ENCODE peak calls at places on chromosomes 4 and X, in seven cellular contexts. One of them, this sample, is unnamed.

GRCh38 chrX:105013719-105014118 is 206.8 kb downstream of the TEX13A start:
- DNase-seq in AG20443: no peak
- DNase-seq in stimulated activated CD4-positive, alpha-beta T cell treated with anti-CD3 and anti-CD28 coated beads, Interleukin-4, amount 100 ng/mL, for 48 hours: no peak
- DNase-seq in MCF 10A: no peak
- DNase-seq in activated naive CD4-positive, alpha-beta T cell treated with Interleukin-2 at 50 U/mL for 16 hours: no peak
- DNase-seq in activated CD4-positive, CD25-positive, alpha-beta regulatory T cell: no peak
- DNase-seq in iris pigment epithelial cell: no peak
- DNase-seq in this sample: no peak

GRCh38 chr4:184950117-184950830 is 68.0 kb upstream of the HELT start:
- DNase-seq in AG20443: no peak
- DNase-seq in stimulated activated CD4-positive, alpha-beta T cell treated with anti-CD3 and anti-CD28 coated beads, Interleukin-4, amount 100 ng/mL, for 48 hours: no peak
- DNase-seq in MCF 10A: no peak
- DNase-seq in activated naive CD4-positive, alpha-beta T cell treated with Interleukin-2 at 50 U/mL for 16 hours: no peak
- DNase-seq in activated CD4-positive, CD25-positive, alpha-beta regulatory T cell: no peak
- DNase-seq in iris pigment epithelial cell: no peak
- DNase-seq in this sample: peak

GRCh38 chrX:2485789-2486345 is 14.9 kb downstream of the DHRSX start:
- DNase-seq in AG20443: no peak
- DNase-seq in stimulated activated CD4-positive, alpha-beta T cell treated with anti-CD3 and anti-CD28 coated beads, Interleukin-4, amount 100 ng/mL, for 48 hours: no peak
- DNase-seq in MCF 10A: no peak
- DNase-seq in activated naive CD4-positive, alpha-beta T cell treated with Interleukin-2 at 50 U/mL for 16 hours: no peak
- DNase-seq in activated CD4-positive, CD25-positive, alpha-beta regulatory T cell: no peak
- DNase-seq in iris pigment epithelial cell: no peak
- DNase-seq in this sample: no peak

GRCh38 chr4:154781126-154781982 is at the start of gene RBM46:
- DNase-seq in AG20443: peak
- DNase-seq in stimulated activated CD4-positive, alpha-beta T cell treated with anti-CD3 and anti-CD28 coated beads, Interleukin-4, amount 100 ng/mL, for 48 hours: no peak
- DNase-seq in MCF 10A: no peak
- DNase-seq in activated naive CD4-positive, alpha-beta T cell treated with Interleukin-2 at 50 U/mL for 16 hours: no peak
- DNase-seq in activated CD4-positive, CD25-positive, alpha-beta regulatory T cell: no peak
- DNase-seq in iris pigment epithelial cell: no peak
- DNase-seq in this sample: no peak

GRCh38 chr4:157265281-157265680 is 44.8 kb downstream of the GRIA2 start:
- DNase-seq in AG20443: no peak
- DNase-seq in stimulated activated CD4-positive, alpha-beta T cell treated with anti-CD3 and anti-CD28 coated beads, Interleukin-4, amount 100 ng/mL, for 48 hours: no peak
- DNase-seq in MCF 10A: peak
- DNase-seq in activated naive CD4-positive, alpha-beta T cell treated with Interleukin-2 at 50 U/mL for 16 hours: no peak
- DNase-seq in activated CD4-positive, CD25-positive, alpha-beta regulatory T cell: no peak
- DNase-seq in iris pigment epithelial cell: peak
- DNase-seq in this sample: no peak

GRCh38 chrX:42597481-42597880 is 180.5 kb downstream of the PPP1R2C start:
- DNase-seq in AG20443: no peak
- DNase-seq in stimulated activated CD4-positive, alpha-beta T cell treated with anti-CD3 and anti-CD28 coated beads, Interleukin-4, amount 100 ng/mL, for 48 hours: no peak
- DNase-seq in MCF 10A: no peak
- DNase-seq in activated naive CD4-positive, alpha-beta T cell treated with Interleukin-2 at 50 U/mL for 16 hours: no peak
- DNase-seq in activated CD4-positive, CD25-positive, alpha-beta regulatory T cell: no peak
- DNase-seq in iris pigment epithelial cell: no peak
- DNase-seq in this sample: no peak

GRCh38 chr4:112167790-112168189 is 22.5 kb downstream of the FAM241A start:
- DNase-seq in AG20443: no peak
- DNase-seq in stimulated activated CD4-positive, alpha-beta T cell treated with anti-CD3 and anti-CD28 coated beads, Interleukin-4, amount 100 ng/mL, for 48 hours: no peak
- DNase-seq in MCF 10A: no peak
- DNase-seq in activated naive CD4-positive, alpha-beta T cell treated with Interleukin-2 at 50 U/mL for 16 hours: peak
- DNase-seq in activated CD4-positive, CD25-positive, alpha-beta regulatory T cell: no peak
- DNase-seq in iris pigment epithelial cell: peak
- DNase-seq in this sample: no peak

GRCh38 chrX:74788545-74789086 is 136.6 kb downstream of the NEXMIF start:
- DNase-seq in AG20443: no peak
- DNase-seq in stimulated activated CD4-positive, alpha-beta T cell treated with anti-CD3 and anti-CD28 coated beads, Interleukin-4, amount 100 ng/mL, for 48 hours: no peak
- DNase-seq in MCF 10A: peak
- DNase-seq in activated naive CD4-positive, alpha-beta T cell treated with Interleukin-2 at 50 U/mL for 16 hours: no peak
- DNase-seq in activated CD4-positive, CD25-positive, alpha-beta regulatory T cell: no peak
- DNase-seq in iris pigment epithelial cell: no peak
- DNase-seq in this sample: no peak

GRCh38 chrX:135411893-135412292 is 9.9 kb upstream of the SMIM10L2A start:
- DNase-seq in AG20443: no peak
- DNase-seq in stimulated activated CD4-positive, alpha-beta T cell treated with anti-CD3 and anti-CD28 coated beads, Interleukin-4, amount 100 ng/mL, for 48 hours: no peak
- DNase-seq in MCF 10A: peak
- DNase-seq in activated naive CD4-positive, alpha-beta T cell treated with Interleukin-2 at 50 U/mL for 16 hours: no peak
- DNase-seq in activated CD4-positive, CD25-positive, alpha-beta regulatory T cell: no peak
- DNase-seq in iris pigment epithelial cell: peak
- DNase-seq in this sample: no peak

GRCh38 chrX:39202641-39203040 is 401.4 kb downstream of the MID1IP1 start:
- DNase-seq in AG20443: no peak
- DNase-seq in stimulated activated CD4-positive, alpha-beta T cell treated with anti-CD3 and anti-CD28 coated beads, Interleukin-4, amount 100 ng/mL, for 48 hours: no peak
- DNase-seq in MCF 10A: no peak
- DNase-seq in activated naive CD4-positive, alpha-beta T cell treated with Interleukin-2 at 50 U/mL for 16 hours: no peak
- DNase-seq in activated CD4-positive, CD25-positive, alpha-beta regulatory T cell: no peak
- DNase-seq in iris pigment epithelial cell: no peak
- DNase-seq in this sample: no peak

GRCh38 chrX:15686818-15687685 is 22.4 kb upstream of the CLTRN start:
- DNase-seq in AG20443: peak
- DNase-seq in stimulated activated CD4-positive, alpha-beta T cell treated with anti-CD3 and anti-CD28 coated beads, Interleukin-4, amount 100 ng/mL, for 48 hours: no peak
- DNase-seq in MCF 10A: peak
- DNase-seq in activated naive CD4-positive, alpha-beta T cell treated with Interleukin-2 at 50 U/mL for 16 hours: peak
- DNase-seq in activated CD4-positive, CD25-positive, alpha-beta regulatory T cell: peak
- DNase-seq in iris pigment epithelial cell: peak
- DNase-seq in this sample: no peak

GRCh38 chrX:29913647-29914046 is 301.7 kb upstream of the MAGEB2 start:
- DNase-seq in AG20443: no peak
- DNase-seq in stimulated activated CD4-positive, alpha-beta T cell treated with anti-CD3 and anti-CD28 coated beads, Interleukin-4, amount 100 ng/mL, for 48 hours: no peak
- DNase-seq in MCF 10A: no peak
- DNase-seq in activated naive CD4-positive, alpha-beta T cell treated with Interleukin-2 at 50 U/mL for 16 hours: no peak
- DNase-seq in activated CD4-positive, CD25-positive, alpha-beta regulatory T cell: no peak
- DNase-seq in iris pigment epithelial cell: peak
- DNase-seq in this sample: no peak

GRCh38 chrX:19625612-19626011 is 110.3 kb upstream of the MAP3K15 start:
- DNase-seq in AG20443: no peak
- DNase-seq in stimulated activated CD4-positive, alpha-beta T cell treated with anti-CD3 and anti-CD28 coated beads, Interleukin-4, amount 100 ng/mL, for 48 hours: no peak
- DNase-seq in MCF 10A: peak
- DNase-seq in activated naive CD4-positive, alpha-beta T cell treated with Interleukin-2 at 50 U/mL for 16 hours: peak
- DNase-seq in activated CD4-positive, CD25-positive, alpha-beta regulatory T cell: peak
- DNase-seq in iris pigment epithelial cell: peak
- DNase-seq in this sample: no peak

GRCh38 chr4:6298852-6299251 is 29.2 kb downstream of the WFS1 start:
- DNase-seq in AG20443: no peak
- DNase-seq in stimulated activated CD4-positive, alpha-beta T cell treated with anti-CD3 and anti-CD28 coated beads, Interleukin-4, amount 100 ng/mL, for 48 hours: no peak
- DNase-seq in MCF 10A: no peak
- DNase-seq in activated naive CD4-positive, alpha-beta T cell treated with Interleukin-2 at 50 U/mL for 16 hours: no peak
- DNase-seq in activated CD4-positive, CD25-positive, alpha-beta regulatory T cell: no peak
- DNase-seq in iris pigment epithelial cell: no peak
- DNase-seq in this sample: no peak

GRCh38 chr4:44415251-44415650 is 33.4 kb downstream of the KCTD8 start:
- DNase-seq in AG20443: no peak
- DNase-seq in stimulated activated CD4-positive, alpha-beta T cell treated with anti-CD3 and anti-CD28 coated beads, Interleukin-4, amount 100 ng/mL, for 48 hours: no peak
- DNase-seq in MCF 10A: no peak
- DNase-seq in activated naive CD4-positive, alpha-beta T cell treated with Interleukin-2 at 50 U/mL for 16 hours: no peak
- DNase-seq in activated CD4-positive, CD25-positive, alpha-beta regulatory T cell: no peak
- DNase-seq in iris pigment epithelial cell: no peak
- DNase-seq in this sample: no peak

GRCh38 chr4:175874290-175874689 is 62.2 kb upstream of the GPM6A start:
- DNase-seq in AG20443: no peak
- DNase-seq in stimulated activated CD4-positive, alpha-beta T cell treated with anti-CD3 and anti-CD28 coated beads, Interleukin-4, amount 100 ng/mL, for 48 hours: no peak
- DNase-seq in MCF 10A: peak
- DNase-seq in activated naive CD4-positive, alpha-beta T cell treated with Interleukin-2 at 50 U/mL for 16 hours: no peak
- DNase-seq in activated CD4-positive, CD25-positive, alpha-beta regulatory T cell: no peak
- DNase-seq in iris pigment epithelial cell: no peak
- DNase-seq in this sample: no peak

GRCh38 chr4:186473933-186474332 is 81.4 kb downstream of the MTNR1A start:
- DNase-seq in AG20443: no peak
- DNase-seq in stimulated activated CD4-positive, alpha-beta T cell treated with anti-CD3 and anti-CD28 coated beads, Interleukin-4, amount 100 ng/mL, for 48 hours: no peak
- DNase-seq in MCF 10A: no peak
- DNase-seq in activated naive CD4-positive, alpha-beta T cell treated with Interleukin-2 at 50 U/mL for 16 hours: no peak
- DNase-seq in activated CD4-positive, CD25-positive, alpha-beta regulatory T cell: no peak
- DNase-seq in iris pigment epithelial cell: no peak
- DNase-seq in this sample: no peak

GRCh38 chrX:132480581-132481203 is 8.1 kb downstream of the MBNL3 start:
- DNase-seq in AG20443: peak
- DNase-seq in stimulated activated CD4-positive, alpha-beta T cell treated with anti-CD3 and anti-CD28 coated beads, Interleukin-4, amount 100 ng/mL, for 48 hours: no peak
- DNase-seq in MCF 10A: peak
- DNase-seq in activated naive CD4-positive, alpha-beta T cell treated with Interleukin-2 at 50 U/mL for 16 hours: peak
- DNase-seq in activated CD4-positive, CD25-positive, alpha-beta regulatory T cell: no peak
- DNase-seq in iris pigment epithelial cell: peak
- DNase-seq in this sample: peak

GRCh38 chr4:81786770-81787169 is 315.1 kb upstream of the RASGEF1B start:
- DNase-seq in AG20443: no peak
- DNase-seq in stimulated activated CD4-positive, alpha-beta T cell treated with anti-CD3 and anti-CD28 coated beads, Interleukin-4, amount 100 ng/mL, for 48 hours: no peak
- DNase-seq in MCF 10A: no peak
- DNase-seq in activated naive CD4-positive, alpha-beta T cell treated with Interleukin-2 at 50 U/mL for 16 hours: no peak
- DNase-seq in activated CD4-positive, CD25-positive, alpha-beta regulatory T cell: no peak
- DNase-seq in iris pigment epithelial cell: no peak
- DNase-seq in this sample: no peak

GRCh38 chr4:89308161-89308500 is 531 bp upstream of the GPRIN3 start:
- DNase-seq in AG20443: no peak
- DNase-seq in stimulated activated CD4-positive, alpha-beta T cell treated with anti-CD3 and anti-CD28 coated beads, Interleukin-4, amount 100 ng/mL, for 48 hours: no peak
- DNase-seq in MCF 10A: no peak
- DNase-seq in activated naive CD4-positive, alpha-beta T cell treated with Interleukin-2 at 50 U/mL for 16 hours: no peak
- DNase-seq in activated CD4-positive, CD25-positive, alpha-beta regulatory T cell: no peak
- DNase-seq in iris pigment epithelial cell: peak
- DNase-seq in this sample: no peak

GRCh38 chrX:51496501-51497291 is at the start of gene NUDT11:
- DNase-seq in AG20443: peak
- DNase-seq in stimulated activated CD4-positive, alpha-beta T cell treated with anti-CD3 and anti-CD28 coated beads, Interleukin-4, amount 100 ng/mL, for 48 hours: peak
- DNase-seq in MCF 10A: no peak
- DNase-seq in activated naive CD4-positive, alpha-beta T cell treated with Interleukin-2 at 50 U/mL for 16 hours: peak
- DNase-seq in activated CD4-positive, CD25-positive, alpha-beta regulatory T cell: no peak
- DNase-seq in iris pigment epithelial cell: peak
- DNase-seq in this sample: peak

GRCh38 chrX:115531818-115532403 is 29.1 kb upstream of the PLS3 start:
- DNase-seq in AG20443: peak
- DNase-seq in stimulated activated CD4-positive, alpha-beta T cell treated with anti-CD3 and anti-CD28 coated beads, Interleukin-4, amount 100 ng/mL, for 48 hours: no peak
- DNase-seq in MCF 10A: peak
- DNase-seq in activated naive CD4-positive, alpha-beta T cell treated with Interleukin-2 at 50 U/mL for 16 hours: no peak
- DNase-seq in activated CD4-positive, CD25-positive, alpha-beta regulatory T cell: no peak
- DNase-seq in iris pigment epithelial cell: peak
- DNase-seq in this sample: no peak

GRCh38 chr4:46124773-46125172 is 919 bp upstream of the GABRG1 start:
- DNase-seq in AG20443: no peak
- DNase-seq in stimulated activated CD4-positive, alpha-beta T cell treated with anti-CD3 and anti-CD28 coated beads, Interleukin-4, amount 100 ng/mL, for 48 hours: no peak
- DNase-seq in MCF 10A: no peak
- DNase-seq in activated naive CD4-positive, alpha-beta T cell treated with Interleukin-2 at 50 U/mL for 16 hours: no peak
- DNase-seq in activated CD4-positive, CD25-positive, alpha-beta regulatory T cell: no peak
- DNase-seq in iris pigment epithelial cell: no peak
- DNase-seq in this sample: no peak

GRCh38 chrX:16212024-16212423 is 44.7 kb downstream of the MAGEB17 start:
- DNase-seq in AG20443: no peak
- DNase-seq in stimulated activated CD4-positive, alpha-beta T cell treated with anti-CD3 and anti-CD28 coated beads, Interleukin-4, amount 100 ng/mL, for 48 hours: no peak
- DNase-seq in MCF 10A: peak
- DNase-seq in activated naive CD4-positive, alpha-beta T cell treated with Interleukin-2 at 50 U/mL for 16 hours: no peak
- DNase-seq in activated CD4-positive, CD25-positive, alpha-beta regulatory T cell: no peak
- DNase-seq in iris pigment epithelial cell: peak
- DNase-seq in this sample: no peak

GRCh38 chrX:47564438-47565085 is 3.6 kb downstream of the ARAF start:
- DNase-seq in AG20443: no peak
- DNase-seq in stimulated activated CD4-positive, alpha-beta T cell treated with anti-CD3 and anti-CD28 coated beads, Interleukin-4, amount 100 ng/mL, for 48 hours: no peak
- DNase-seq in MCF 10A: no peak
- DNase-seq in activated naive CD4-positive, alpha-beta T cell treated with Interleukin-2 at 50 U/mL for 16 hours: no peak
- DNase-seq in activated CD4-positive, CD25-positive, alpha-beta regulatory T cell: no peak
- DNase-seq in iris pigment epithelial cell: peak
- DNase-seq in this sample: no peak

GRCh38 chr4:166144607-166145006 is 271.6 kb downstream of the TLL1 start:
- DNase-seq in AG20443: no peak
- DNase-seq in stimulated activated CD4-positive, alpha-beta T cell treated with anti-CD3 and anti-CD28 coated beads, Interleukin-4, amount 100 ng/mL, for 48 hours: no peak
- DNase-seq in MCF 10A: no peak
- DNase-seq in activated naive CD4-positive, alpha-beta T cell treated with Interleukin-2 at 50 U/mL for 16 hours: no peak
- DNase-seq in activated CD4-positive, CD25-positive, alpha-beta regulatory T cell: no peak
- DNase-seq in iris pigment epithelial cell: peak
- DNase-seq in this sample: no peak

GRCh38 chr4:8291036-8291682 is 21.6 kb downstream of the HTRA3 start:
- DNase-seq in AG20443: no peak
- DNase-seq in stimulated activated CD4-positive, alpha-beta T cell treated with anti-CD3 and anti-CD28 coated beads, Interleukin-4, amount 100 ng/mL, for 48 hours: no peak
- DNase-seq in MCF 10A: no peak
- DNase-seq in activated naive CD4-positive, alpha-beta T cell treated with Interleukin-2 at 50 U/mL for 16 hours: no peak
- DNase-seq in activated CD4-positive, CD25-positive, alpha-beta regulatory T cell: no peak
- DNase-seq in iris pigment epithelial cell: no peak
- DNase-seq in this sample: peak

GRCh38 chr4:150178161-150178560 is 99.9 kb downstream of the DCLK2 start:
- DNase-seq in AG20443: no peak
- DNase-seq in stimulated activated CD4-positive, alpha-beta T cell treated with anti-CD3 and anti-CD28 coated beads, Interleukin-4, amount 100 ng/mL, for 48 hours: no peak
- DNase-seq in MCF 10A: no peak
- DNase-seq in activated naive CD4-positive, alpha-beta T cell treated with Interleukin-2 at 50 U/mL for 16 hours: no peak
- DNase-seq in activated CD4-positive, CD25-positive, alpha-beta regulatory T cell: no peak
- DNase-seq in iris pigment epithelial cell: peak
- DNase-seq in this sample: no peak

GRCh38 chr4:122749704-122750454 is 17.4 kb downstream of the BBS12 start:
- DNase-seq in AG20443: no peak
- DNase-seq in stimulated activated CD4-positive, alpha-beta T cell treated with anti-CD3 and anti-CD28 coated beads, Interleukin-4, amount 100 ng/mL, for 48 hours: no peak
- DNase-seq in MCF 10A: no peak
- DNase-seq in activated naive CD4-positive, alpha-beta T cell treated with Interleukin-2 at 50 U/mL for 16 hours: no peak
- DNase-seq in activated CD4-positive, CD25-positive, alpha-beta regulatory T cell: no peak
- DNase-seq in iris pigment epithelial cell: no peak
- DNase-seq in this sample: no peak

GRCh38 chr4:111854494-111855087 is 290.7 kb upstream of the FAM241A start:
- DNase-seq in AG20443: peak
- DNase-seq in stimulated activated CD4-positive, alpha-beta T cell treated with anti-CD3 and anti-CD28 coated beads, Interleukin-4, amount 100 ng/mL, for 48 hours: no peak
- DNase-seq in MCF 10A: peak
- DNase-seq in activated naive CD4-positive, alpha-beta T cell treated with Interleukin-2 at 50 U/mL for 16 hours: no peak
- DNase-seq in activated CD4-positive, CD25-positive, alpha-beta regulatory T cell: no peak
- DNase-seq in iris pigment epithelial cell: peak
- DNase-seq in this sample: no peak

GRCh38 chr4:5168891-5169290 is 117.6 kb downstream of the STK32B start:
- DNase-seq in AG20443: no peak
- DNase-seq in stimulated activated CD4-positive, alpha-beta T cell treated with anti-CD3 and anti-CD28 coated beads, Interleukin-4, amount 100 ng/mL, for 48 hours: no peak
- DNase-seq in MCF 10A: no peak
- DNase-seq in activated naive CD4-positive, alpha-beta T cell treated with Interleukin-2 at 50 U/mL for 16 hours: no peak
- DNase-seq in activated CD4-positive, CD25-positive, alpha-beta regulatory T cell: no peak
- DNase-seq in iris pigment epithelial cell: no peak
- DNase-seq in this sample: no peak

GRCh38 chr4:154529737-154530136 is 20.5 kb downstream of the PLRG1 start:
- DNase-seq in AG20443: no peak
- DNase-seq in stimulated activated CD4-positive, alpha-beta T cell treated with anti-CD3 and anti-CD28 coated beads, Interleukin-4, amount 100 ng/mL, for 48 hours: no peak
- DNase-seq in MCF 10A: peak
- DNase-seq in activated naive CD4-positive, alpha-beta T cell treated with Interleukin-2 at 50 U/mL for 16 hours: no peak
- DNase-seq in activated CD4-positive, CD25-positive, alpha-beta regulatory T cell: no peak
- DNase-seq in iris pigment epithelial cell: no peak
- DNase-seq in this sample: no peak

GRCh38 chr4:184476660-184477059 is 2.3 kb upstream of the IRF2 start:
- DNase-seq in AG20443: no peak
- DNase-seq in stimulated activated CD4-positive, alpha-beta T cell treated with anti-CD3 and anti-CD28 coated beads, Interleukin-4, amount 100 ng/mL, for 48 hours: no peak
- DNase-seq in MCF 10A: no peak
- DNase-seq in activated naive CD4-positive, alpha-beta T cell treated with Interleukin-2 at 50 U/mL for 16 hours: peak
- DNase-seq in activated CD4-positive, CD25-positive, alpha-beta regulatory T cell: no peak
- DNase-seq in iris pigment epithelial cell: no peak
- DNase-seq in this sample: no peak

GRCh38 chr4:6658635-6659075 is 18.2 kb downstream of the MRFAP1 start:
- DNase-seq in AG20443: peak
- DNase-seq in stimulated activated CD4-positive, alpha-beta T cell treated with anti-CD3 and anti-CD28 coated beads, Interleukin-4, amount 100 ng/mL, for 48 hours: peak
- DNase-seq in MCF 10A: no peak
- DNase-seq in activated naive CD4-positive, alpha-beta T cell treated with Interleukin-2 at 50 U/mL for 16 hours: peak
- DNase-seq in activated CD4-positive, CD25-positive, alpha-beta regulatory T cell: no peak
- DNase-seq in iris pigment epithelial cell: peak
- DNase-seq in this sample: peak

GRCh38 chr4:149997881-149998421 is 80.3 kb upstream of the DCLK2 start:
- DNase-seq in AG20443: peak
- DNase-seq in stimulated activated CD4-positive, alpha-beta T cell treated with anti-CD3 and anti-CD28 coated beads, Interleukin-4, amount 100 ng/mL, for 48 hours: no peak
- DNase-seq in MCF 10A: peak
- DNase-seq in activated naive CD4-positive, alpha-beta T cell treated with Interleukin-2 at 50 U/mL for 16 hours: no peak
- DNase-seq in activated CD4-positive, CD25-positive, alpha-beta regulatory T cell: no peak
- DNase-seq in iris pigment epithelial cell: peak
- DNase-seq in this sample: no peak

GRCh38 chr4:102007959-102008425 is 217.5 kb downstream of the BANK1 start:
- DNase-seq in AG20443: no peak
- DNase-seq in stimulated activated CD4-positive, alpha-beta T cell treated with anti-CD3 and anti-CD28 coated beads, Interleukin-4, amount 100 ng/mL, for 48 hours: no peak
- DNase-seq in MCF 10A: no peak
- DNase-seq in activated naive CD4-positive, alpha-beta T cell treated with Interleukin-2 at 50 U/mL for 16 hours: no peak
- DNase-seq in activated CD4-positive, CD25-positive, alpha-beta regulatory T cell: no peak
- DNase-seq in iris pigment epithelial cell: peak
- DNase-seq in this sample: no peak

GRCh38 chrX:15242899-15243555 is 26.9 kb downstream of the ASB9 start:
- DNase-seq in AG20443: peak
- DNase-seq in stimulated activated CD4-positive, alpha-beta T cell treated with anti-CD3 and anti-CD28 coated beads, Interleukin-4, amount 100 ng/mL, for 48 hours: peak
- DNase-seq in MCF 10A: peak
- DNase-seq in activated naive CD4-positive, alpha-beta T cell treated with Interleukin-2 at 50 U/mL for 16 hours: peak
- DNase-seq in activated CD4-positive, CD25-positive, alpha-beta regulatory T cell: no peak
- DNase-seq in iris pigment epithelial cell: peak
- DNase-seq in this sample: no peak

GRCh38 chrX:28177202-28177601 is 196.0 kb upstream of the DCAF8L1 start:
- DNase-seq in AG20443: no peak
- DNase-seq in stimulated activated CD4-positive, alpha-beta T cell treated with anti-CD3 and anti-CD28 coated beads, Interleukin-4, amount 100 ng/mL, for 48 hours: no peak
- DNase-seq in MCF 10A: peak
- DNase-seq in activated naive CD4-positive, alpha-beta T cell treated with Interleukin-2 at 50 U/mL for 16 hours: no peak
- DNase-seq in activated CD4-positive, CD25-positive, alpha-beta regulatory T cell: no peak
- DNase-seq in iris pigment epithelial cell: no peak
- DNase-seq in this sample: no peak

This sample was measured in right lobe of liver.